ENCODE peak calls at places on chromosomes 3 and 15, in four cellular contexts. D is mesenchymal stem cell, N is PC-3, H is mammary epithelial cell. Q is an unnamed sample.
A peak's percentile ranks its signal among the peaks of the same experiment; 100 is the strongest.

GRCh38 chr3:143783856-143784370 is 64.4 kb downstream of the SLC9A9 start:
- DNase-seq in D (peak; percentile 49), N (no peak), H (no peak), Q (no peak)

GRCh38 chr15:67149859-67150824 is 84.7 kb downstream of the SMAD3 start:
- DNase-seq in D (peak; percentile 100), N (peak; percentile 94), H (peak; percentile 97), Q (no peak)

GRCh38 chr15:44188810-44189209 is 6.3 kb downstream of the FRMD5 start:
- DNase-seq in D (no peak), N (no peak), H (no peak), Q (peak; percentile 87)

GRCh38 chr3:46286936-46287335 is 44.7 kb downstream of the CCR3 start:
- DNase-seq in D (no peak), N (no peak), H (no peak), Q (no peak)

GRCh38 chr3:146024260-146024659 is 136.7 kb downstream of the PLOD2 start:
- DNase-seq in D (no peak), N (no peak), H (no peak), Q (no peak)

GRCh38 chr3:129878355-129878754 is 15.2 kb downstream of the TMCC1 start:
- DNase-seq in D (no peak), N (peak; percentile 16), H (peak; percentile 16), Q (no peak)

GRCh38 chr3:126126811-126127431 is 43.0 kb upstream of the SLC41A3 start:
- DNase-seq in D (no peak), N (no peak), H (no peak), Q (peak; percentile 23)

GRCh38 chr3:3053974-3054373 is 56.2 kb downstream of the IL5RA start:
- DNase-seq in D (peak; percentile 18), N (no peak), H (no peak), Q (no peak)

GRCh38 chr3:21294768-21295167 is 456.2 kb downstream of the ZNF385D start:
- DNase-seq in D (no peak), N (peak; percentile 45), H (peak; percentile 39), Q (no peak)

GRCh38 chr3:39808467-39809180 is 785 bp upstream of the MYRIP start:
- DNase-seq in D (peak; percentile 3), N (no peak), H (no peak), Q (peak; percentile 59)

DNA sequence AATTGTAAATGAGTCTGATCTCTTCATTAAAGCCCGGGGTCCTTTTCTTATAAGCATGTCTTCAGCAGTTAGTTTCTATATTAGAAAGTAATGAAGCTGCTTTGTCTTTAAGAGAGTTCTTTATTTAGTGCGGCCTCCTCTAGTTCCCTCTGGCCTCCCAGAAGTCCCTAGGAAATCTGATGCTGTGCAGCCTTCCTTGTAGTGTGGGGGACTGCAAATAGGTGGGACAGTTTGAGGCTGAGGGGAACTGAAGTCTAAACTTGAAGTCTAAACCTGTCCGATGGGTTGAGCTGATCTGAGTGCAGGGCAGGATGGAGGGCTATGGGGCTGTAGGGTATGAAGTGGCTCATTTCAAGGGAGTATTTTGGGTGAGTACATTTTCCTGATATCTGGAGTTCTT is 1.4 kb downstream of the CD276 start:
- DNase-seq in D (peak; percentile 65), N (no peak), H (no peak), Q (no peak)
- H3K4me3 ChIP-seq in D (peak overlapping the region; percentile 11), N (peak overlapping the region; percentile 93), H (peak overlapping the region; percentile 84), Q (peak overlapping the region; percentile 68)

GRCh38 chr15:62503451-62503850 is 338.4 kb upstream of the C2CD4B start:
- DNase-seq in D (peak; percentile 85), N (no peak), H (no peak), Q (no peak)

GRCh38 chr15:62502451-62502850 is 337.4 kb upstream of the C2CD4B start:
- DNase-seq in D (no peak), N (no peak), H (no peak), Q (no peak)

GRCh38 chr15:62506217-62506805 is 341.2 kb upstream of the C2CD4B start:
- DNase-seq in D (peak; percentile 65), N (peak; percentile 43), H (no peak), Q (no peak)

GRCh38 chr15:62509395-62509973 is 344.4 kb upstream of the C2CD4B start:
- DNase-seq in D (no peak), N (no peak), H (no peak), Q (no peak)

GRCh38 chr15:62505761-62506160 is 340.7 kb upstream of the C2CD4B start:
- DNase-seq in D (no peak), N (no peak), H (no peak), Q (no peak)
- H3K4me3 ChIP-seq in D (no peak overlapping the region), N (no peak overlapping the region), H (no peak overlapping the region), Q (no peak overlapping the region)

GRCh38 chr3:138114431-138114918 is 933 bp downstream of the DZIP1L start:
- DNase-seq in D (peak; percentile 58), N (no peak), H (peak; percentile 27), Q (no peak)
- H3K4me3 ChIP-seq in D (peak overlapping the region; percentile 68), N (peak overlapping the region; percentile 90), H (peak overlapping the region; percentile 79), Q (peak overlapping the region; percentile 85)

GRCh38 chr3:9172851-9173320 is 76.6 kb downstream of the SRGAP3 start:
- DNase-seq in D (no peak), N (peak; percentile 87), H (peak; percentile 42), Q (peak; percentile 58)

GRCh38 chr3:9170851-9171160 is 78.6 kb downstream of the SRGAP3 start:
- DNase-seq in D (no peak), N (no peak), H (no peak), Q (no peak)

GRCh38 chr3:9168230-9168629 is 81.2 kb downstream of the SRGAP3 start:
- DNase-seq in D (no peak), N (no peak), H (peak; percentile 70), Q (no peak)

GRCh38 chr3:9169326-9169725 is 80.1 kb downstream of the SRGAP3 start:
- DNase-seq in D (no peak), N (no peak), H (peak; percentile 92), Q (no peak)

DNA sequence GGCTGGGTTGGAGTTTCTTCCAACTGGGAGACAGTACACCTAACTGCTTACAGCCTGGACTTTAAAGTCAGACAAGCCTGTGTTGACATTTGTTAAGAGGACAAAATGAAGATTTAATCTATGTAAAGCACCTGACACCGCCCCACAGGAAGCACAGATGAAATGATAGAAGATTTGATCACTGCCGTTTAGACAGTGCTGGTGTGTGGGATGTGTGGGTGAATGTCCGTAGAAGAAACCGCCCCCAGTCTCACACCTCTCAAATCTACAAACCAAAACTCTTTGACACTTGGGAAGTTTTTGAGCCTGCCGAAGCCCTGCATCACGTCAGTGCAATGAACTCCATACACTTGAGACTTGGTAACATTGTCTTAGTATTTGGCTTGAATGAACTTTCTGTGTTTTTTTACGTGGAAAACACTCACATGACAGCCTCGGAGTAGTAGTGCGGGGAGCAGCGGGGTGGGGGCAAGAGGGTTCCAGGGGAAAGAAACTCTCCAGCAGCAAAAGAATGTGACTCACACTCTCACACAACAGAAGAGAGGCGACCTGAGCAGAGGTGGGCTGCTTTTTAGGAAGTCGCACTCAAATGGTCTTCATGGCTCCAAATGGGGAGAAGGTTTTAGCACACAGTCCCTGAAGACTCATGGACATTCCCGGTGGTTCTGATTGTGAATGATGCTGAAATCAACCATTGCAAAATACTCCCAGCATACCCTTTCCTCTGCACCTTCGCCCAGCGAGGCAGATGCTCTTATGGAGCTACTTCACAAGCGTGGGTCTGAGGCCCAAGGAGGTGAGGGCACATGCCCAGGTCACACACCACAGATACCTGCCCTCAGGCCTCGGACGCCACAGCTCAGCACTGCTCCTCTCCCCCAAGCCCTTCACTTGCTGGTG is 79.2 kb downstream of the SRGAP3 start:
- DNase-seq in D (no peak), N (no peak), H (no peak), Q (no peak)
- H3K4me3 ChIP-seq in D (no peak overlapping the region), N (no peak overlapping the region), H (no peak overlapping the region), Q (no peak overlapping the region)

GRCh38 chr3:97713634-97714033 is 50.9 kb upstream of the ARL6 start:
- DNase-seq in D (no peak), N (no peak), H (no peak), Q (no peak)

GRCh38 chr3:97720417-97720816 is 44.1 kb upstream of the ARL6 start:
- DNase-seq in D (no peak), N (peak; percentile 26), H (no peak), Q (no peak)

GRCh38 chr3:97721446-97721845 is 43.1 kb upstream of the ARL6 start:
- DNase-seq in D (no peak), N (no peak), H (no peak), Q (no peak)

GRCh38 chr3:97719156-97719821 is 45.3 kb upstream of the ARL6 start:
- DNase-seq in D (peak; percentile 72), N (peak; percentile 88), H (peak; percentile 55), Q (peak; percentile 62)
- H3K4me3 ChIP-seq in D (no peak overlapping the region), N (peak overlapping the region; percentile 37), H (peak overlapping the region; percentile 21), Q (no peak overlapping the region)

DNA sequence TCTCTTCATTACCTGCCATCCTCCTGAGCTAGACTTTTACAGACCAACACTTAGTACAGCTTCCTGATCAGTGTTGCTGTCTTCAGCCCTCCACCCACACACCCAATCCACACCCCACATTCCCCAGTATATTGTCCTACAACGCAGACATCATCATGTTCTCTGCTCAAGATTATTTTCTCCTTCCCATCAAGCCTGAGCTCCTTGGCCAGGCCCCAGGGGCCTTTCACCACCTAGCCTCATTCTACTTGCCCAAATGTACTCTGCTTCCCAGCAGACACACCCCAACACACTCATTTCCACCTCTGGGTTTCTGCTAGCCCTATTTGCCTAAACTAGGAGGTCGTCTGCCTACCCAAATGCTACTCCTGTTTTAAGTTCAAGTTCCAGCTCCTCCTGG is 37.0 kb downstream of the DAPK2 start:
- DNase-seq in D (no peak), N (no peak), H (peak; percentile 65), Q (no peak)
- H3K4me3 ChIP-seq in D (no peak overlapping the region), N (no peak overlapping the region), H (no peak overlapping the region), Q (no peak overlapping the region)

Q was measured in dorsolateral prefrontal cortex.